ENCODE peak calls at places on chromosomes 3 and 15, in ten cellular contexts. U, G, T, I, L, M, Y, W, C and S are unnamed samples.

GRCh38 chr3:63687569-63688233 is 35.2 kb downstream of the SNTN start:
- DNase-seq in U (peak; percentile 27), G (no peak), T (no peak), I (peak; percentile 56), L (no peak), M (peak; percentile 20), Y (no peak), W (no peak), C (no peak), S (no peak)

GRCh38 chr3:121942116-121942786 is 48.0 kb downstream of the SLC15A2 start:
- DNase-seq in U (peak; percentile 23), G (no peak), T (no peak), I (no peak), L (no peak), M (no peak), Y (no peak), W (no peak), C (no peak), S (no peak)

GRCh38 chr15:36903922-36904479 is 196.3 kb downstream of the MEIS2 start:
- DNase-seq in U (no peak), G (no peak), T (no peak), I (no peak), L (no peak), M (peak; percentile 49), Y (no peak), W (no peak), C (no peak), S (no peak)

GRCh38 chr3:170321326-170322034 is 36.0 kb upstream of the SKIL start:
- DNase-seq in U (no peak), G (no peak), T (no peak), I (no peak), L (no peak), M (peak; percentile 56), Y (peak; percentile 70), W (no peak), C (no peak), S (no peak)

GRCh38 chr3:149466192-149466591 is 8.3 kb upstream of the TM4SF4 start:
- DNase-seq in U (peak; percentile 89), G (no peak), T (peak; percentile 67), I (no peak), L (no peak), M (peak; percentile 94), Y (no peak), W (peak; percentile 50), C (no peak), S (no peak)

GRCh38 chr15:64856429-64857145 is 14.9 kb downstream of the PLEKHO2 start:
- DNase-seq in U (peak; percentile 57), G (peak; percentile 75), T (no peak), I (peak; percentile 68), L (peak; percentile 40), M (peak; percentile 50), Y (no peak), W (no peak), C (no peak), S (no peak)

GRCh38 chr15:81271761-81272644 is 51.9 kb downstream of the STARD5 start:
- DNase-seq in U (no peak), G (no peak), T (no peak), I (no peak), L (no peak), M (no peak), Y (no peak), W (no peak), C (no peak), S (no peak)

GRCh38 chr3:104368760-104369159 is 997.9 kb upstream of the ALCAM start:
- DNase-seq in U (no peak), G (no peak), T (no peak), I (no peak), L (no peak), M (no peak), Y (no peak), W (no peak), C (no peak), S (no peak)

GRCh38 chr15:98907921-98908490 is 99.6 kb downstream of the PGPEP1L start:
- DNase-seq in U (no peak), G (no peak), T (no peak), I (no peak), L (no peak), M (no peak), Y (no peak), W (no peak), C (no peak), S (no peak)

GRCh38 chr15:75666823-75667501 is 19.2 kb downstream of the SNX33 start:
- DNase-seq in U (peak; percentile 100), G (peak; percentile 96), T (peak; percentile 91), I (no peak), L (no peak), M (peak; percentile 99), Y (peak; percentile 11), W (no peak), C (no peak), S (no peak)

GRCh38 chr3:10444511-10444910 is 60.9 kb downstream of the ATP2B2 start:
- DNase-seq in U (no peak), G (no peak), T (no peak), I (no peak), L (no peak), M (no peak), Y (no peak), W (no peak), C (no peak), S (no peak)

GRCh38 chr3:153079386-153079785 is 82.6 kb upstream of the RAP2B start:
- DNase-seq in U (no peak), G (no peak), T (no peak), I (no peak), L (no peak), M (no peak), Y (no peak), W (no peak), C (no peak), S (no peak)

GRCh38 chr3:136249593-136250225 is 431 bp upstream of the PCCB start:
- DNase-seq in U (no peak), G (no peak), T (no peak), I (no peak), L (no peak), M (no peak), Y (no peak), W (no peak), C (no peak), S (no peak)

GRCh38 chr15:59611277-59612260 is at the start of gene GCNT3:
- DNase-seq in U (peak; percentile 70), G (no peak), T (no peak), I (no peak), L (peak; percentile 81), M (peak; percentile 7), Y (no peak), W (no peak), C (no peak), S (no peak)

GRCh38 chr15:38868326-38869114 is 303.9 kb upstream of the RASGRP1 start:
- DNase-seq in U (peak; percentile 97), G (peak; percentile 85), T (peak; percentile 73), I (no peak), L (peak; percentile 23), M (peak; percentile 76), Y (no peak), W (no peak), C (no peak), S (no peak)

GRCh38 chr3:173397161-173398110 is at the start of gene NLGN1:
- DNase-seq in U (peak; percentile 93), G (peak; percentile 53), T (peak; percentile 11), I (peak; percentile 85), L (peak; percentile 55), M (peak; percentile 76), Y (peak; percentile 38), W (peak; percentile 74), C (no peak), S (peak; percentile 90)